ENCODE peak calls at places on chromosomes 11 and 22, in four cellular contexts. S is AG09319, G is thyroid gland, D is type B pancreatic cell. T is an unnamed sample.

GRCh38 chr11:16873289-16873688 is 134.8 kb downstream of the C11orf58 start:
- DNase-seq in S (no peak), G (no peak), D (no peak), T (no peak)

GRCh38 chr11:33387996-33388395 is 130.8 kb downstream of the HIPK3 start:
- DNase-seq in S (no peak), D (no peak), G (no peak), T (no peak)

GRCh38 chr22:50561401-50562074 is 1.2 kb downstream of the SYCE3 start:
- DNase-seq in S (no peak), G (no peak), D (no peak), T (no peak)

GRCh38 chr22:39707816-39708215 is 137.3 kb downstream of the CACNA1I start:
- DNase-seq in D (no peak), S (no peak), G (no peak), T (no peak)

GRCh38 chr11:746289-747175 is 732 bp upstream of the TALDO1 start:
- DNase-seq in G (peak), S (no peak), D (no peak), T (no peak)

GRCh38 chr11:73121692-73122091 is 20.4 kb downstream of the FCHSD2 start:
- DNase-seq in D (no peak), G (no peak), S (no peak), T (no peak)

GRCh38 chr22:33401291-33401690 is 343.1 kb upstream of the SYN3 start:
- DNase-seq in D (no peak), G (no peak), S (no peak), T (no peak)

GRCh38 chr11:66291706-66292542 is at the start of gene TMEM151A:
- DNase-seq in D (no peak), G (no peak), S (no peak), T (no peak)

GRCh38 chr22:37419916-37420655 is 7.2 kb downstream of the ELFN2 start:
- DNase-seq in D (no peak), S (no peak), G (no peak), T (no peak)

GRCh38 chr11:78576549-78577097 is 2.0 kb upstream of the NARS2 start:
- DNase-seq in S (no peak), G (no peak), D (no peak), T (no peak)

DNA sequence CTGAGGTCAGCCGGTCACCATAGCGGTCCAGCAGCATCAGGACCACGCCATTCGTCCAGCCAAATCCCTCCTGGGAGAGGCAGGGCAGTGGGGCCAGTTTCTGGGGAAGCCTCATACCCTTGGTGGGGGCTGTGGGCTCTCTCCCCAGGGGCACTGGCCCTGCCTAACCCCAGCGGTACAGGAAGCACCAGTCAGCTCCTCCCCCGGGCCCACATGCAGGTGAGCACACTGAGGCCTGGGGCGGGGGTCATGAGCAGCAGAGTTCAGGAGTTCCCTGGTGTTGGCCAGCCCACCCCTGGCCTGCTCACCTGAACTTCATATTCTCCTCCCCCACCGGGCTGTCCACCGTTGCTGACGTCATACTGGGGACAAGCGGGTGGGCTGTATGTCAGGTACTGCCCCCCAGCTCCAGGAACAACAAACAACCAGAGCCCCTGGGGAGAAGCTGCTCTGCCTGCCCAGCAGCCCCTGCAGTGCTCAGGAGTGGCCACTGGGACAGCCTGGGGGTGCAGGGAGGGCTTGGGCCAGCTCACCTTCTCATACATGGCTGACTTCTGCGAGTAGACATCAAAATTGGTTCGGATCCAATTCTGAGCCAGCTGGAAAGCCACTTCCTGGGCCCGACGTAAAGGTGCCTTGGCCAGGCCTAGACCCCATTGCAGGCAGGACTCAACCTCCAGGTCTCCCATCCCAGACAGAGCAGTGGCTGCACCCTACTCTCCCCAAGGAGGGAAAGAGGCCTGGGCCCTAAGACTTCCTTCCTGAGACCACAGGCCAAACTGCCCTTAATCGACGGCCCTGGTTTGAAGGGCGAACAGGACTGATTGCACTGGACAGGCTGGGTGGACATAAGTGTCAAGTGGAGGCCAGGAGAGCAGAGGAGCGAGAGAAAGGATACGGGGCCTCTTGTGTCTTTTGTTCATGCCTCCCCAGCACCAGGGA is 20.8 kb downstream of the TREH start:
- DNase-seq in S (no peak), G (peak), D (no peak), T (no peak)
- TF ChIP-seq CTCF in S (no peak), G (no peak), D (no peak), T (no peak)

GRCh38 chr11:4551346-4551979 is 6.5 kb downstream of the OR52M1 start:
- DNase-seq in D (no peak), S (no peak), G (no peak), T (peak)
- TF ChIP-seq CTCF in D (peak), S (peak), G (no peak), T (no peak)

GRCh38 chr11:8688414-8689362 is 6.1 kb downstream of the RPL27A start:
- DNase-seq in D (peak), G (peak), S (peak), T (peak)
- TF ChIP-seq CTCF in D (no peak), G (no peak), S (peak), T (no peak)

DNA sequence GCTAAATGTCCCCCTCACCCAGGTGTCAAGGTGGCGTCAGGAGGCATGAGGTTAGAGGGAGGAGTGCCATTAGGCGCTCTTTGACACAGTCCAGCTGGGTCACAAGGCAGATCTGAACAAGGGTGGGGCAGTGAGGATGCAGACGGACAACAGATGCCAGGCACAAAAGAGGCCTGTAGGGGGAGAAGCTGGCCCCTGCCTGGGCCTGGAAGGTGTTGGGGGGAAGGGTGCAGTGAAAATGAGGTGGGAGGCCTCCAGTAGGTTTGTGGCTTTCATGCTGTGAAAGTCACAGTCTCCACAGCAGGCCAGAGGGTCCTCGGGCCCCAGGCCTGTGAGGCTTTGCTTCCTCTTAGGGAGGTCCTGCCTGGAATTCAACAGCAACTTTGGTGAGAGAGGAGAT is 85.0 kb upstream of the PLET1 start:
- DNase-seq in D (no peak), S (no peak), G (no peak), T (no peak)
- TF ChIP-seq CTCF in D (peak), S (no peak), G (no peak), T (no peak)

GRCh38 chr22:42880815-42881214 is 23.7 kb upstream of the ARFGAP3 start:
- DNase-seq in S (no peak), G (no peak), D (no peak), T (no peak)
- TF ChIP-seq CTCF in S (peak), G (no peak), D (peak), T (no peak)

GRCh38 chr11:36216061-36216615 is 73.1 kb downstream of the COMMD9 start:
- DNase-seq in G (no peak), D (no peak), S (no peak), T (no peak)

GRCh38 chr11:36213050-36213840 is 76.0 kb downstream of the COMMD9 start:
- DNase-seq in S (no peak), G (no peak), D (no peak), T (no peak)

GRCh38 chr11:36215688-36216050 is 73.6 kb downstream of the COMMD9 start:
- DNase-seq in S (no peak), D (no peak), G (no peak), T (no peak)

GRCh38 chr11:36214976-36215687 is 74.1 kb downstream of the COMMD9 start:
- DNase-seq in D (no peak), G (no peak), S (no peak), T (no peak)

DNA sequence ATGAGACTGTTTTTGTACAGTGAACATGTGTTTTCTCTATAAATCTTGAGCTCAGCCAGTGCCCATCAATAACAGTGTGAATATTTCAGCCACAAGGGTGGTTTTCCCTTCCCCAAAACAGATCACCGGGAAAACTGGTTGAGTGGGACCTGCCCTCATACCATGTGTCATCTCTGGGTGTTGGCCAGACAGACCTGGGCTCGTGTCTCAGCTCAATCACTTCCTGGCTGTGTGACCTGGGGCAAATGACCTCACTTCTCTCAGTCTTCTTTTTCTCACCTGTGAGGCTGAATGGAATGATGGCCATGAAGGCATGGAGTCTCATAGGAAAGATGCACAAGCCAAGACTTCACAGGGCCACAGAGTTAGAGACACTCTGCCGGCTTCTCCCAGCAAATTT is 74.7 kb downstream of the COMMD9 start:
- DNase-seq in G (no peak), S (no peak), D (no peak), T (no peak)
- TF ChIP-seq CTCF in G (no peak), S (no peak), D (no peak), T (no peak)

GRCh38 chr22:44399196-44399837 is 86.6 kb upstream of the SHISAL1 start:
- DNase-seq in D (peak), G (no peak), S (no peak), T (no peak)
- TF ChIP-seq CTCF in D (no peak), G (no peak), S (no peak), T (no peak)

DNA sequence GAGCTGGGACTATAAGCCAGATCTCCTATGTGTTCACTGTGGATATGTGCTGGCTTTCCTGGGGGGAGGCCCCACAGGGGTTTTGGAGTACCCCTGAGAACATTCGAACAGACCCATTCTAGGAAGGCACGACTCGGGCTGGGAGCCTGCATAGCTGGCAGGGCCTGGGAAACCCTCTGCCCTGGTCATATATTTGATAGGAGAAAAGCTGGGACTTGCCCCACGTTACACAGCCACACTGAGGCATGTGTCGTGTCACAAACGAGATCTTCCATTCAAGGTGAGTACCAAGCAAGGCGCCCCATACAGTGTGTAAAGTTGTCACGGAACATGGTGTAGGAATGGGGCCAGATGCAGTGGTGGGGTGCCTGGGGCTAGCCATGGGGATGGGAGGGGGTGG is 11.2 kb downstream of the MYO7A start:
- DNase-seq in G (no peak), S (no peak), D (no peak), T (no peak)
- TF ChIP-seq CTCF in G (no peak), S (no peak), D (no peak), T (no peak)

T was measured in GM20000.